ENCODE peak calls at places on chromosomes 4 and X, in eight cellular contexts. Q is esophagus squamous epithelium, W is cardiac fibroblast, D is AG09319, F is pancreas, X is WERI-Rb-1, A is endothelial cell, G is choroid plexus epithelial cell. P is an unnamed sample.

GRCh38 chrX:78945186-78945912 is at the start of gene P2RY10:
- DNase-seq in W (no peak), G (no peak), Q (no peak), A (no peak), F (no peak), X (no peak), D (no peak), P (no peak)

GRCh38 chr4:87497141-87497540 is 32.0 kb downstream of the SPARCL1 start:
- DNase-seq in G (no peak), Q (no peak), D (no peak), F (no peak), X (peak; percentile 11), A (peak; percentile 21), W (no peak), P (no peak)

GRCh38 chr4:144699565-144699964 is 53.6 kb downstream of the HHIP start:
- DNase-seq in D (no peak), A (no peak), W (peak; percentile 77), G (peak; percentile 63), X (no peak), Q (no peak), F (no peak), P (no peak)

GRCh38 chr4:127641524-127641923 is 8.8 kb downstream of the INTU start:
- DNase-seq in F (no peak), G (no peak), D (no peak), X (no peak), A (no peak), Q (no peak), W (peak; percentile 31), P (no peak)

GRCh38 chrX:16700734-16701133 is 11.7 kb downstream of the CTPS2 start:
- DNase-seq in X (no peak), F (peak; percentile 19), A (no peak), D (no peak), W (no peak), Q (no peak), G (no peak), P (no peak)

GRCh38 chrX:12007881-12008280 is 130.4 kb upstream of the FRMPD4 start:
- DNase-seq in X (no peak), F (no peak), A (no peak), G (peak; percentile 74), D (peak; percentile 11), Q (no peak), W (peak; percentile 70), P (no peak)

GRCh38 chr4:170849969-170850368 is 760.2 kb upstream of the AADAT start:
- DNase-seq in F (no peak), Q (no peak), D (no peak), A (no peak), W (no peak), G (no peak), X (no peak), P (no peak)

GRCh38 chr4:8352368-8353157 is 83.0 kb downstream of the HTRA3 start:
- DNase-seq in G (peak; percentile 8), Q (no peak), X (peak; percentile 3), A (no peak), D (no peak), F (no peak), W (no peak), P (no peak)

GRCh38 chr4:103907414-103907813 is 187.6 kb upstream of the TACR3 start:
- DNase-seq in X (no peak), W (no peak), G (no peak), F (no peak), D (no peak), A (no peak), Q (no peak), P (no peak)

GRCh38 chr4:21954406-21954805 is 5.8 kb upstream of the KCNIP4 start:
- DNase-seq in X (no peak), A (no peak), D (no peak), F (no peak), G (no peak), W (no peak), Q (no peak), P (no peak)

GRCh38 chrX:38965883-38966282 is 164.6 kb downstream of the MID1IP1 start:
- DNase-seq in X (peak; percentile 37), W (no peak), F (no peak), Q (no peak), D (no peak), A (no peak), G (no peak), P (no peak)

GRCh38 chr4:141643557-141643956 is 7.2 kb downstream of the IL15 start:
- DNase-seq in D (no peak), X (no peak), F (no peak), Q (no peak), G (peak; percentile 50), W (no peak), A (no peak), P (no peak)

DNA sequence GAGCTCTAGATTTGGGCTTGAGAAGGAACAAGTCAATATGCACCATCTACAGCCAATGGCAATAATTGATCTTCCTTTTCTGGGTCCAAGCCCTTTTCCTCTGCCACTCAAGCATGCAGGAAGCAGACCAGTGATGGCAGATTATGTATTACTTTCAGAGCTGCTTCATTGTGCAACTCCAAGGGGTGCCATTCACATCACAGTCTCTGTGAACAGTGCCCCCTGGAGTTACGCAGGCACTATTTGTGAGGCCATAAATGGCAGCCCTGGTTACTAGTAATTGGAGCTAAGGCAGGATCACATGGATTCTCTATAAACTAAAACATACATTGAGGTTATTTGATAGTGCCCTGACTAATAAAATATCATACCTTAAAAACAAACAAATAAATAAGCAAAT is 313.4 kb upstream of the SLC7A11 start:
- DNase-seq in W (peak; percentile 29), Q (no peak), X (peak; percentile 34), D (no peak), G (peak; percentile 55), F (no peak), A (peak; percentile 9), P (no peak)
- TF ChIP-seq CTCF in W (peak; percentile 32), Q (peak; percentile 10), X (peak; percentile 56), D (peak; percentile 7), G (peak; percentile 54), F (no peak), A (no peak), P (no peak)

GRCh38 chr4:4659871-4660651 is 118.2 kb upstream of the STX18 start:
- DNase-seq in W (peak; percentile 82), F (no peak), Q (no peak), X (no peak), G (peak; percentile 96), D (peak; percentile 63), A (no peak), P (no peak)
- TF ChIP-seq CTCF in W (no peak), F (no peak), Q (no peak), X (no peak), G (peak; percentile 2), D (no peak), A (no peak), P (no peak)

DNA sequence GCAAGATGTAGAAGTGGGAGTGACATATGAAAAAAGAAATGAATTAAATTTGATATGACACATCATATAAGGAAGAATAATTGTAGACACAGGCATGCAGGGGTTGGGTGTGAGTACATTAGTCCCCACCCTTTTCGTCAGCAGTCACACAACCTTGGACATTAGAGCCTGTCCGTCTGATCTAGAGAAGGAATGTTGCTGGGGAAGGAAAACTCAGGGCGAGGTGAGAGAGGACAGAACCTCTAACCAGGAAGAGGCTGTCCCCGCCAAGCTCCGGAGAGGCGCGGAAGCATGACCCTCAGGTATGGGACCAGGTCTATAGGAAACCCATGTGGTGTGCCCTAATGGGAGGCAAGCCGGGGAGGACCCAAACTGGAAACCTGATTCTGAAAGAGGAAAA is 102.1 kb downstream of the RELL1 start:
- DNase-seq in X (no peak), W (no peak), Q (no peak), A (no peak), F (no peak), D (no peak), G (no peak), P (no peak)
- TF ChIP-seq CTCF in X (no peak), W (no peak), Q (no peak), A (no peak), F (no peak), D (no peak), G (no peak), P (no peak)

DNA sequence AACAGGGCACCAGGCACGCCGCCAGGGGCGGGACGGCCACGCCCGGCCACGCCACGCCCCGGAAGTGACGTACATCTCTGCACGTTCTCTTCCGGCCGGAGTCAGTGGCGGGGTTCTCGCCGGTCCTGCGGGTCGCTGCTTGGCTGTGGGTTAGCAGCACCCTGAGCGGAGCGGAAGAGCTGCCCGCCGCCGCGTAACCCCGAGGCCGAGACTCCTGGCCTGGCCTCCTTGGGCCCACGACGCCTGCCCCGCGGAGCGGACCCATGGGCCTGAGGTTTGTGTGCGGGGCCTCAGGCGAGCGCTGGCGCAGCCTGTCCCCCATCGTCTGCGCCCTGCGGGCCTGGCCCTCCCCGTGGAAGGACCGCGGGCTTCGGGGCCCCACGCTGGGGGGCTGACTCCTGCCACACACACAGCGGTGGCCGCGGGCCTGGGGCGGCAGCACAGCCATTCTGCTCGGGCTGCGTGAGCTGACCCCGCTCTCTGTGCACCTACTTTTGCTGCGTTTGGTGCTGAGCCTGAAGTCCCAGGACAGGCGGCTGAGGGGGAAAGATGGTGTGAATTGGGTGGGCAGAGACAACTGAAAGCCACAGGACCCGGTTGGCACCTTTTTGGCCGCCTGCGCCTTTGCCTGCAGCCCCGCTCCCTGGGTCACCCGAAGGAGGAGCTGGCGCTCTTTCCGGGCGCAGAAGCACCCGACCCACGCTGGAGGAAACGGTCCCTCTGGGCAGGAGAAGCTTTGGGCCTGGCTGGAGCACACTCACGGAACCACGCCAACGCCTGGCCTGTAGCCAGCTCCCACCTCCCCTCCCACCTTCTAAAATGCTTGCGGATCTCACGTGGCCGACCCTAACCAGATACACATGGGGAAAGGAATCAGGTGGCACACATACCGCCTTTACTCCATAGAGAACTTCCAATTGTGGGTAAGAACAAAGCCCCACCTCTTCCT is 28.1 kb downstream of the NOP14 start:
- DNase-seq in Q (peak; percentile 70), W (peak; percentile 91), D (peak; percentile 65), X (peak; percentile 92), G (peak; percentile 88), F (peak; percentile 96), A (peak; percentile 93), P (peak; percentile 99)
- TF ChIP-seq CTCF in Q (peak; percentile 31), W (no peak), D (no peak), X (peak; percentile 1), G (peak; percentile 28), F (no peak), A (no peak), P (no peak)

DNA sequence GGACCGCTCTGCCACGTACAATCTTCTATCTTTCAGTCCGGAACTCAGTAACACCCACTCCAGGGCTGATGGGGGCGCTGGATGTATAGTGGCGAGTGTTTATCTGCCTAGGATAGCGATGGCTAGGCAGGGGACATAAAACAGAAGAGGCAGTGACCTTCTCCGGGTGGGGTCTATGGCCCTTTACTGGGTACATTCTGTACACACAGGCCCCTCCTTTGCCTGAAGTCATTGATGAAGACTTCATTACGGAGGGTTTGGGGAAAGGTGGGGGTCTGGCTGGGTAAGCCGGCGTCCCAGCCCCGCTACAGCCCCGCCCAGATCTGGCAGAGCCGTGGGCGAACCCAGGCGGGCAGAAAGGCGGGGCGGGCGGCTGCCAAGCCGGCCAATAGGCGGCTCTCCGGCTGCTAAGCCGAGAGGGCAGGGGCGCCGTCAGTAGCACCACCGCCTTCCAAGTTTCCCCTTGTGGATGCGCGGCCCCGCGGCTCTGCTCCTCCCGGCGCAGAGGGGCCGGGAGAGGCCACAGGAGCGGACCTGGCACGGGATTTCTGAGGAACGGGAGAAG is at the start of gene CHST7:
- DNase-seq in G (peak; percentile 67), A (peak; percentile 66), W (peak; percentile 67), F (peak; percentile 33), Q (no peak), X (peak; percentile 65), D (no peak), P (peak; percentile 72)
- TF ChIP-seq CTCF in G (peak; percentile 54), A (no peak), W (peak; percentile 28), F (no peak), Q (no peak), X (peak; percentile 39), D (peak; percentile 39), P (peak; percentile 12)